ENCODE peak calls at places on chromosomes 4 and X, in four cellular contexts. H, U, S and D are unnamed samples.
A peak's percentile ranks its signal among the peaks of the same experiment; 100 is the strongest.

GRCh38 chr4:113878718-113879117 is 100.7 kb downstream of the ARSJ start:
- DNase-seq in H (peak; percentile 54), U (peak; percentile 57), S (no peak), D (peak; percentile 15)

GRCh38 chr4:155383541-155383940 is 6.8 kb upstream of the MAP9 start:
- DNase-seq in H (peak; percentile 6), U (no peak), S (no peak), D (no peak)

GRCh38 chrX:2390754-2391153 is 110.0 kb downstream of the DHRSX start:
- DNase-seq in H (no peak), U (no peak), S (no peak), D (no peak)

GRCh38 chrX:48854898-48855297 is 19.5 kb upstream of the PCSK1N start:
- DNase-seq in H (peak; percentile 29), U (no peak), S (no peak), D (no peak)

GRCh38 chrX:134932528-134933217 is 58.1 kb upstream of the SMIM10 start:
- DNase-seq in H (no peak), U (peak; percentile 74), S (no peak), D (no peak)

GRCh38 chr4:162056947-162057346 is 106.9 kb downstream of the FSTL5 start:
- DNase-seq in H (no peak), U (no peak), S (no peak), D (peak; percentile 7)

GRCh38 chr4:28443786-28444412 is 1583.3 kb downstream of the STIM2 start:
- DNase-seq in H (no peak), U (peak; percentile 15), S (no peak), D (no peak)

GRCh38 chr4:168589154-168589553 is 92.3 kb downstream of the PALLD start:
- DNase-seq in H (peak; percentile 74), U (peak; percentile 90), S (no peak), D (no peak)

GRCh38 chr4:184544711-184545409 is 70.5 kb upstream of the IRF2 start:
- DNase-seq in H (peak; percentile 11), U (no peak), S (no peak), D (no peak)

GRCh38 chr4:8177544-8177943 is 18.9 kb upstream of the ABLIM2 start:
- DNase-seq in H (no peak), U (no peak), S (no peak), D (no peak)

GRCh38 chr4:25823632-25824031 is 39.2 kb downstream of the SEL1L3 start:
- DNase-seq in H (no peak), U (no peak), S (no peak), D (no peak)

GRCh38 chrX:9888953-9889470 is 78.1 kb upstream of the CLDN34 start:
- DNase-seq in H (no peak), U (no peak), S (no peak), D (no peak)

GRCh38 chr4:81260443-81261102 is 45.6 kb upstream of the PRKG2 start:
- DNase-seq in H (no peak), U (no peak), S (no peak), D (peak; percentile 8)

GRCh38 chr4:100366213-100366612 is 151.6 kb downstream of the EMCN start:
- DNase-seq in H (no peak), U (peak; percentile 9), S (peak; percentile 5), D (no peak)

GRCh38 chrX:124986284-124986683 is 333.4 kb upstream of the TEX13C start:
- DNase-seq in H (no peak), U (no peak), S (no peak), D (no peak)

GRCh38 chr4:86558799-86559198 is 35.3 kb upstream of the PTPN13 start:
- DNase-seq in H (no peak), U (peak; percentile 42), S (no peak), D (no peak)

GRCh38 chr4:139118365-139118764 is 58.7 kb downstream of the ELF2 start:
- DNase-seq in H (no peak), U (no peak), S (no peak), D (no peak)

GRCh38 chrX:68995780-68996551 is 167.1 kb downstream of the EFNB1 start:
- DNase-seq in H (no peak), U (peak; percentile 78), S (no peak), D (peak; percentile 3)

GRCh38 chr4:1910643-1911042 is 39.5 kb downstream of the NSD2 start:
- DNase-seq in H (peak; percentile 45), U (peak; percentile 66), S (no peak), D (peak; percentile 70)

GRCh38 chr4:121192500-121192899 is 28.4 kb upstream of the TNIP3 start:
- DNase-seq in H (peak; percentile 18), U (peak; percentile 48), S (peak; percentile 39), D (peak; percentile 40)

GRCh38 chr4:44425614-44426208 is 22.9 kb downstream of the KCTD8 start:
- DNase-seq in H (peak; percentile 21), U (peak; percentile 2), S (no peak), D (peak; percentile 7)

GRCh38 chr4:42371306-42372063 is 25.8 kb upstream of the SHISA3 start:
- DNase-seq in H (peak; percentile 53), U (peak; percentile 60), S (no peak), D (peak; percentile 21)

GRCh38 chrX:12421918-12422317 is 283.6 kb downstream of the FRMPD4 start:
- DNase-seq in H (no peak), U (peak; percentile 7), S (no peak), D (no peak)

GRCh38 chrX:109826954-109827708 is 94.1 kb upstream of the ACSL4 start:
- DNase-seq in H (peak; percentile 50), U (peak; percentile 89), S (no peak), D (no peak)

GRCh38 chr4:150145950-150146340 is 67.7 kb downstream of the DCLK2 start:
- DNase-seq in H (no peak), U (peak; percentile 47), S (no peak), D (no peak)

GRCh38 chr4:183314336-183314735 is 5.7 kb downstream of the CLDN22 start:
- DNase-seq in H (no peak), U (no peak), S (no peak), D (no peak)

GRCh38 chr4:24793219-24794005 is 2.0 kb upstream of the SOD3 start:
- DNase-seq in H (peak; percentile 27), U (peak; percentile 19), S (no peak), D (peak; percentile 9)

GRCh38 chr4:39526810-39527295 is 386 bp downstream of the UGDH start:
- DNase-seq in H (no peak), U (no peak), S (no peak), D (no peak)

GRCh38 chrX:21926527-21927278 is 13.8 kb upstream of the SMS start:
- DNase-seq in H (peak; percentile 89), U (peak; percentile 99), S (no peak), D (no peak)

GRCh38 chr4:79823148-79823763 is 249.8 kb downstream of the ANTXR2 start:
- DNase-seq in H (no peak), U (peak; percentile 58), S (no peak), D (no peak)

GRCh38 chrX:109448539-109448938 is 33.3 kb downstream of the GUCY2F start:
- DNase-seq in H (no peak), U (no peak), S (no peak), D (no peak)

GRCh38 chr4:16026155-16026761 is 57.6 kb downstream of the PROM1 start:
- DNase-seq in H (peak; percentile 56), U (peak; percentile 61), S (peak; percentile 25), D (peak; percentile 40)

GRCh38 chr4:158667651-158668198 is 4.0 kb downstream of the C4orf46 start:
- DNase-seq in H (peak; percentile 53), U (peak; percentile 25), S (no peak), D (peak; percentile 44)

GRCh38 chr4:159508917-159509500 is 406.1 kb downstream of the RAPGEF2 start:
- DNase-seq in H (no peak), U (no peak), S (no peak), D (no peak)

GRCh38 chrX:39475372-39475771 is 622.4 kb downstream of the BCOR start:
- DNase-seq in H (no peak), U (no peak), S (no peak), D (no peak)

DNA sequence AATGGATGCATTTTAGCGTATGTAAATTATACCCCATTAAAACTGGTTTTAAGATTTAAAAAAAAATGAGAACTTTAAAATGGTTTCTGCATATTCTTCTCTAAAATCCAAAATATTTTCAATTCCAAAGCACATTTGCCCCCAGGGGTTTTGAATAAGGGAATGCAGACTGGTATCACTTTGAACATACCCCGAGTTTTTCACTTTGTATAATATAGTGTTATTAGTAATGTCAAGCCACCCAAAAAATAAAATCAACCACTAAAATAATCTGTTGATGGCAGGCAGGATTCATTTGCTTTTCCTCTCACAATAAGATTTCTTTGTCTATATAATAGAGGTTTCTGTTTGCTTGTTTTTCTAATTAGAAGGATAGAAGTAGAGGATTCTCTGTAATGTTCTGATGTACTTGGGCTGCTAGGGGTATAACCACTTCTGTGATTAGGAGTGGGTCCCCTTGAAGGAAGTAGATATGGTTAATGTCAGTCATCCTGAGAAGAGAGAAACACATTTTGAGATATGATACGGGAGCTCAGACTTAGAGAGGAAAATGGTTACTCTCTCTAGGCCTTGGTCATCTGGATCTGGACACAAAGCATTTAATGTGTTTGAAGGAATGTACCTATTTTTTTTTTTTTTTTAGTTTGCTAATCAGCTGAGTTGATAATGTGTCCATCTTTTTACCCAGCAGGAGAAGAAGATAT is 9.3 kb upstream of the LIN54 start:
- DNase-seq in H (no peak), U (no peak), S (no peak), D (no peak)
- TF ChIP-seq BHLHE40 in H (no peak), U (no peak), S (no peak), D (no peak)

GRCh38 chr4:36333303-36333877 is 52.0 kb downstream of the DTHD1 start:
- DNase-seq in H (no peak), U (no peak), S (no peak), D (no peak)
- TF ChIP-seq BHLHE40 in H (no peak), U (no peak), S (no peak), D (no peak)

GRCh38 chr4:163556169-163556568 is 61.7 kb downstream of the TMA16 start:
- DNase-seq in H (no peak), U (peak; percentile 10), S (no peak), D (no peak)

GRCh38 chr4:163562496-163562895 is 68.0 kb downstream of the TMA16 start:
- DNase-seq in H (no peak), U (no peak), S (no peak), D (no peak)

GRCh38 chr4:163556650-163557391 is 62.3 kb downstream of the TMA16 start:
- DNase-seq in H (no peak), U (no peak), S (no peak), D (no peak)

GRCh38 chr4:163554870-163555465 is 60.5 kb downstream of the TMA16 start:
- DNase-seq in H (no peak), U (peak; percentile 32), S (no peak), D (no peak)

GRCh38 chr4:163558539-163559044 is 64.1 kb downstream of the TMA16 start:
- DNase-seq in H (no peak), U (no peak), S (no peak), D (no peak)
- TF ChIP-seq BHLHE40 in H (no peak), U (no peak), S (no peak), D (no peak)

GRCh38 chr4:108427946-108428345 is 192.4 kb upstream of the RPL34 start:
- DNase-seq in H (no peak), U (peak; percentile 53), S (no peak), D (no peak)

GRCh38 chr4:108433832-108434231 is 186.5 kb upstream of the RPL34 start:
- DNase-seq in H (no peak), U (peak; percentile 93), S (no peak), D (no peak)

GRCh38 chr4:108426493-108426892 is 193.9 kb upstream of the RPL34 start:
- DNase-seq in H (no peak), U (peak; percentile 34), S (no peak), D (no peak)

GRCh38 chr4:108430921-108431320 is 189.5 kb upstream of the RPL34 start:
- DNase-seq in H (no peak), U (no peak), S (no peak), D (no peak)

GRCh38 chr4:108432418-108432817 is 188.0 kb upstream of the RPL34 start:
- DNase-seq in H (no peak), U (no peak), S (no peak), D (no peak)
- TF ChIP-seq BHLHE40 in H (no peak), U (no peak), S (no peak), D (no peak)